ENCODE peak calls at places on chromosome X, in five cellular contexts. P, F, B, M and L are unnamed samples. For H3K9me3, the result is how much of the 10 kb centered on the place peaks cover.

GRCh38 chrX:51494409-51494808 is 2.0 kb downstream of the NUDT11 start:
- DNase-seq in P (no peak), F (no peak), B (no peak), M (no peak), L (no peak)

GRCh38 chrX:14427614-14428013 is 101.7 kb upstream of the GLRA2 start:
- DNase-seq in P (no peak), F (no peak), B (no peak), M (no peak), L (no peak)

GRCh38 chrX:102746134-102746584 is 25.6 kb downstream of the GPRASP3 start:
- DNase-seq in P (no peak), F (peak), B (peak), M (peak), L (no peak)

GRCh38 chrX:17459008-17459407 is 84.0 kb downstream of the NHS start:
- DNase-seq in P (no peak), F (no peak), B (peak), M (no peak), L (no peak)

GRCh38 chrX:135087867-135088266 is 32.5 kb downstream of the ETDB start:
- DNase-seq in P (no peak), F (no peak), B (no peak), M (no peak), L (no peak)

GRCh38 chrX:20547649-20548051 is 280.9 kb upstream of the RPS6KA3 start:
- DNase-seq in P (peak), F (peak), B (no peak), M (no peak), L (no peak)

GRCh38 chrX:40174594-40175415 is 77.0 kb upstream of the BCOR start:
- DNase-seq in P (no peak), F (peak), B (peak), M (peak), L (no peak)

GRCh38 chrX:70196961-70197805 is 19.9 kb downstream of the DGAT2L6 start:
- DNase-seq in P (peak), F (peak), B (no peak), M (no peak), L (peak)

GRCh38 chrX:146707781-146708180 is 101.8 kb upstream of the CXorf51B start:
- DNase-seq in P (no peak), F (no peak), B (no peak), M (no peak), L (no peak)

GRCh38 chrX:98637451-98637850 is 1753.7 kb downstream of the RPA4 start:
- DNase-seq in P (no peak), F (no peak), B (no peak), M (no peak), L (no peak)

GRCh38 chrX:14873676-14874049 is 442 bp downstream of the MOSPD2 start:
- DNase-seq in P (no peak), F (no peak), B (no peak), M (no peak), L (no peak)

GRCh38 chrX:136028383-136028984 is 43.2 kb downstream of the SLC9A6 start:
- DNase-seq in P (no peak), F (no peak), B (no peak), M (no peak), L (no peak)

GRCh38 chrX:30483996-30484395 is 93.6 kb downstream of the TASL start:
- DNase-seq in P (no peak), F (no peak), B (no peak), M (no peak), L (no peak)

GRCh38 chrX:53190363-53190960 is 34.5 kb downstream of the KDM5C start:
- DNase-seq in P (no peak), F (no peak), B (no peak), M (no peak), L (no peak)

GRCh38 chrX:129795584-129795983 is 15.8 kb downstream of the SASH3 start:
- DNase-seq in P (no peak), F (no peak), B (no peak), M (no peak), L (no peak)

GRCh38 chrX:16772460-16772859 is 13.8 kb upstream of the TXLNG start:
- DNase-seq in P (no peak), F (no peak), B (no peak), M (no peak), L (no peak)

GRCh38 chrX:21440911-21441310 is 66.7 kb downstream of the CNKSR2 start:
- DNase-seq in P (no peak), F (no peak), B (no peak), M (no peak), L (no peak)

GRCh38 chrX:42954880-42955279 is 176.9 kb upstream of the PPP1R2C start:
- DNase-seq in P (no peak), F (no peak), B (no peak), M (no peak), L (no peak)

GRCh38 chrX:64230123-64230970 is at the start of gene ASB12:
- DNase-seq in P (no peak), F (no peak), B (no peak), M (no peak), L (no peak)

GRCh38 chrX:20063716-20064351 is 52.9 kb downstream of the MAP7D2 start:
- DNase-seq in P (no peak), F (no peak), B (no peak), M (no peak), L (no peak)

GRCh38 chrX:31629195-31629594 is 557.4 kb upstream of the FTHL17 start:
- DNase-seq in P (no peak), F (no peak), B (no peak), M (no peak), L (no peak)

GRCh38 chrX:41723305-41723704 is 676 bp upstream of the GPR82 start:
- DNase-seq in P (no peak), F (no peak), B (no peak), M (no peak), L (no peak)

GRCh38 chrX:110316351-110317078 is 1.4 kb downstream of the AMMECR1 start:
- DNase-seq in P (no peak), F (no peak), B (no peak), M (no peak), L (no peak)

GRCh38 chrX:69032601-69033000 is 132.7 kb downstream of the PJA1 start:
- DNase-seq in P (no peak), F (no peak), B (no peak), M (no peak), L (no peak)

GRCh38 chrX:129663171-129663570 is 8.4 kb upstream of the APLN start:
- DNase-seq in P (no peak), F (no peak), B (no peak), M (no peak), L (no peak)

GRCh38 chrX:112266136-112266535 is 183.6 kb upstream of the TRPC5 start:
- DNase-seq in P (no peak), F (no peak), B (no peak), M (no peak), L (no peak)

DNA sequence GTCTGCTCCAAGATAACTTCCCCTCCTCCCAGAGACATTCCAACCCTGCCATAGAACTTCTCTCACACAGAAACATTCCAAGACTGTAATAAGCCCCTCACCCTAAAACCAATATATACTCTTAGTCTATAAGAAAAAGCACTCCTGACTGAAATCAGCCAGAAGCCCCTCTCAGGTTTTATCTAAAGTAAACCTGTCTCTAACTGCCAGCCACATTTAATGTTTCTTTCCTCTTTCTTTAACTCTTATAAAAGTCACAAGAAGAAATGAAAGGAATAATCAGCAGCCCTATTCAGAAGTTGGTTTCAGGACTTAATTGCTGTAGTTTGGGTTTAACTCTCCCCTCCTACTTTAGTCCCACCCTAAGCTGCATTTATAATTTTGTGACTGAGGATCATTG is 165.0 kb upstream of the ZCCHC13 start:
- DNase-seq in P (no peak), F (no peak), B (no peak), M (no peak), L (no peak)
- H3K9me3 ChIP-seq in P (under half), F (under half), B (under half), M (under half), L (under half)

GRCh38 chrX:54357414-54358377 is at the start of gene WNK3:
- DNase-seq in P (peak), F (peak), B (peak), M (peak), L (peak)
- H3K4me3 ChIP-seq in P (peak), F (peak), B (peak), M (peak), L (peak)

GRCh38 chrX:154125356-154126040 is 18.5 kb upstream of the OPN1LW start:
- DNase-seq in P (no peak), F (no peak), B (no peak), M (no peak), L (no peak)
- H3K27ac ChIP-seq in P (no peak), F (no peak), B (no peak), M (no peak), L (no peak)

GRCh38 chrX:151692825-151693224 is 2.4 kb upstream of the PRRG3 start:
- DNase-seq in P (no peak), F (no peak), B (no peak), M (no peak), L (no peak)

GRCh38 chrX:151688695-151689094 is 6.6 kb upstream of the PRRG3 start:
- DNase-seq in P (no peak), F (no peak), B (no peak), M (no peak), L (no peak)

DNA sequence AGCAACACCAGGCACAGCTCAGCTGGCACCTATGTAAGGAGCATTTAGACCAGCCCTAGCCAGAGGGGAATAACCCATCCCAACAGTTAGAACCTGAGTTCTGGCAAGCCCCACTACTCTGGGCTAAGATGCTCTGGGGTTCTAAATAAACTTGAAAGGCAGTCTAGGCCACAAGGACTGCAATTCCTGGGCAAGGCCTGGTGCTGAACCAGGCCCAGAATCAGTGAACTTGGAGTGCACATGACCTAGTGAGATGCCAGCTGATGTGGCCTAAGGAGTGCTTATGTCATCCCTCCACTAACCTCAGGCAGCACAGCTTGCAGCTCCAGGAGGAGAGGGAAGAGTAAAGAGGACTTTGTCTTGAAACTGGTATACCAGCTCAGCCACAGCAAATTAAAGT is 7.6 kb upstream of the PRRG3 start:
- DNase-seq in P (no peak), F (no peak), B (no peak), M (no peak), L (no peak)
- H3K9me3 ChIP-seq in P (under half), F (under half), B (under half), M (under half), L (under half)

DNA sequence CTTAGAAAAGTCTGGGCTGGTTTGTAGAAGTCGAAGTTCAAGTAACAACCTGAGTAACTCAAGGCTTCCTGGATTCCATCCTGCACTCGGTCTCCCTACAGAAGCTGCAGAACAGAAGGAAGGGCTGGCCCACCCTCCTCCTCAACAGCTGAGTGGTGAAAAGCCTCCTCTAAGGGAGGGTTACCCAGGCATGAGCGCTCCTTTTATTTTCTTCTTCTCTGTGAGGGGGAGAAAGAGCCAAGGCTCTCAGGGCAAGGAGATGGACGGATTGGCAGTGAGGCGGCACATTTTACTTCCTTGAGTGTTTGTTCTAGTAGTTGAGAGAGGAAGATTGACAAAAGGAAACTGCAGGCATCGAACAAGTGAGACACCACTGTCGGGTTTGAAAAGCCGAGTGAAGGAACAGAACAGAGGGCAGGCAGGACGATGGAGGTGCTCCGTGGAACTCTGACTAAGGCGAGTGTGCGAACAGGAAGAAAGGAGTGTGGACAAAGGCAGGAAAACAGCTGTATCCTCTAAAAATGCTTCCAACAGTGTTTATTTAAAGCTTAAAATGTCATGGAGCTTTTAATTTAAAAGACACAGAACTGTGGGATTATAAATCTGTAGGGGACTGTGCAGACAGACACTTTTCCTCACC is 38.4 kb upstream of the STS start:
- DNase-seq in P (no peak), F (no peak), B (no peak), M (no peak), L (no peak)
- H3K4me3 ChIP-seq in P (peak), F (no peak), B (no peak), M (no peak), L (no peak)